ENCODE peak calls at places on chromosomes 5 and 9, in eight cellular contexts. J is effector memory CD4-positive, alpha-beta T cell; N is transverse colon; A is ascending aorta; H is body of pancreas; L is uterus; P is CD8-positive, alpha-beta T cell; O is PC-3. E is an unnamed sample.
A peak's percentile ranks its signal among the peaks of the same experiment; 100 is the strongest.

GRCh38 chr5:96067251-96067650 is 105.6 kb upstream of the ELL2 start:
- DNase-seq in O (peak; percentile 27), H (no peak), J (no peak), N (no peak), P (no peak), A (no peak), L (no peak), E (no peak)

GRCh38 chr5:92518318-92518913 is 1062.6 kb downstream of the NR2F1-AS1 start:
- DNase-seq in J (no peak), O (peak; percentile 58), A (no peak), N (no peak), H (peak; percentile 14), P (no peak), L (no peak), E (no peak)

GRCh38 chr5:66653380-66653779 is 57.2 kb downstream of the MAST4 start:
- DNase-seq in N (no peak), H (no peak), O (peak; percentile 3), P (no peak), J (no peak), L (no peak), A (no peak), E (no peak)

GRCh38 chr9:93896496-93897033 is 58.6 kb downstream of the BARX1 start:
- DNase-seq in H (no peak), A (peak; percentile 49), L (no peak), J (no peak), N (peak; percentile 5), P (peak; percentile 45), O (no peak), E (no peak)

GRCh38 chr5:180832638-180833068 is 28.4 kb downstream of the ZFP62 start:
- DNase-seq in A (no peak), O (no peak), J (no peak), H (no peak), N (peak; percentile 39), L (no peak), P (no peak), E (no peak)

GRCh38 chr9:91445135-91445534 is 21.5 kb upstream of the NFIL3 start:
- DNase-seq in O (no peak), A (no peak), P (no peak), J (no peak), H (no peak), N (no peak), L (no peak), E (no peak)

GRCh38 chr9:96612105-96612965 is 7.3 kb downstream of the CDC14B start:
- DNase-seq in O (peak; percentile 78), P (no peak), A (peak; percentile 84), L (no peak), J (no peak), N (peak; percentile 52), H (peak; percentile 74), E (peak; percentile 33)

GRCh38 chr9:37508834-37509206 is 23.1 kb downstream of the POLR1E start:
- DNase-seq in H (no peak), N (no peak), J (no peak), P (no peak), L (no peak), A (no peak), O (no peak), E (no peak)

GRCh38 chr9:123928471-123929176 is 1.3 kb downstream of the DENND1A start:
- DNase-seq in J (no peak), L (no peak), N (no peak), H (no peak), A (no peak), O (peak; percentile 24), P (no peak), E (no peak)

GRCh38 chr5:177475563-177476427 is 2.4 kb upstream of the DBN1 start:
- DNase-seq in L (no peak), A (no peak), J (no peak), N (no peak), H (no peak), P (no peak), O (no peak), E (no peak)

GRCh38 chr5:176157656-176158055 is 80.6 kb upstream of the SIMC1 start:
- DNase-seq in L (no peak), N (no peak), H (no peak), A (no peak), P (no peak), J (no peak), O (peak; percentile 78), E (no peak)

GRCh38 chr9:93576296-93577044 is at the start of gene PHF2:
- DNase-seq in P (no peak), H (no peak), O (no peak), N (no peak), L (no peak), A (no peak), J (no peak), E (no peak)

GRCh38 chr9:77848897-77849296 is 182.7 kb downstream of the GNAQ start:
- DNase-seq in L (peak; percentile 89), J (no peak), A (peak; percentile 94), O (peak; percentile 24), H (peak; percentile 36), P (no peak), N (peak; percentile 36), E (peak; percentile 70)

GRCh38 chr5:3049261-3049660 is 297.8 kb upstream of the IRX2 start:
- DNase-seq in H (no peak), J (no peak), A (no peak), N (no peak), P (no peak), L (no peak), O (no peak), E (no peak)

GRCh38 chr5:61089351-61089750 is 72.9 kb downstream of the SMIM15 start:
- DNase-seq in P (no peak), A (no peak), J (no peak), N (no peak), L (no peak), H (no peak), O (peak; percentile 2), E (no peak)

GRCh38 chr5:41883940-41884339 is 13.7 kb upstream of the OXCT1 start:
- DNase-seq in P (no peak), A (no peak), H (no peak), O (peak; percentile 93), N (no peak), L (no peak), J (no peak), E (no peak)

GRCh38 chr9:89790542-89791109 is 185.8 kb downstream of the GADD45G start:
- DNase-seq in J (no peak), P (no peak), N (no peak), O (no peak), A (no peak), H (no peak), L (no peak), E (no peak)

GRCh38 chr5:179797741-179798140 is 4.0 kb downstream of the LTC4S start:
- DNase-seq in J (no peak), P (no peak), N (no peak), O (no peak), L (no peak), H (no peak), A (no peak), E (no peak)

GRCh38 chr5:55173696-55174101 is 722 bp upstream of the CDC20B start:
- DNase-seq in J (no peak), N (no peak), P (no peak), O (no peak), A (no peak), L (no peak), H (no peak), E (no peak)
- H3K27me3 ChIP-seq in J (peaks cover 41% of the 10 kb centered on the region), N (peaks cover 85% of the 10 kb centered on the region), P (peaks cover 30% of the 10 kb centered on the region), O (no peaks in the 10 kb centered on the region), A (peaks cover 6% of the 10 kb centered on the region), L (peaks cover 31% of the 10 kb centered on the region), H (no peaks in the 10 kb centered on the region), E (no peaks in the 10 kb centered on the region)

DNA sequence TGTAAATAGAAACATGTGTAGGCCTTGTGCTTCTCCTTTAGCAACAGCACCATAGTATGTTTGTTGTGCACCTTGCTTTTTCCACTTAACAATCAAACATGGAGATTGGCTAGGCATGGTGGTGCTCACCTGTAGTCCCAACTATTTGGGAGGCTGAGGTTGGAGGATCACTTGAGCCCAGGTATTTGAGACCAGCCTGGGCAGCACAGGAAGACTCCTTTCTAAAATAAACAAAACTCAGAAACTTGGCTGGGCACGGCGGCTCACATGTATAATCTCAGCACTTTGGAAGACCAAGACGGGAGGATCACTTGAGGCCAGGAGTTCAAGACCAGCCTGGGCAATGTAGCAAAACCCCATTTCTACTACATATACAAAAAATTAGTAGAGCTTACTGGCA is 948 bp upstream of the FAXDC2 start:
- DNase-seq in O (no peak), J (no peak), N (no peak), L (no peak), H (no peak), A (peak; percentile 40), P (no peak), E (no peak)
- H3K27ac ChIP-seq in O (no peak overlapping the region), J (no peak overlapping the region), N (peak overlapping the region; percentile 80), L (peak overlapping the region; percentile 86), H (peak overlapping the region; percentile 71), A (peak overlapping the region; percentile 77), P (no peak overlapping the region), E (peak overlapping the region; percentile 39)

GRCh38 chr9:38649731-38650363 is 29.5 kb upstream of the ANKRD18A start:
- DNase-seq in L (no peak), A (no peak), J (no peak), N (no peak), H (no peak), P (no peak), O (no peak), E (no peak)
- H3K4me3 ChIP-seq in L (no peak overlapping the region), A (no peak overlapping the region), J (no peak overlapping the region), N (no peak overlapping the region), H (no peak overlapping the region), P (no peak overlapping the region), O (no peak overlapping the region), E (no peak overlapping the region)

GRCh38 chr5:158236511-158237335 is 377.8 kb upstream of the CLINT1 start:
- DNase-seq in N (no peak), L (no peak), O (no peak), P (no peak), H (no peak), A (no peak), J (no peak), E (no peak)

GRCh38 chr5:158233735-158234322 is 374.9 kb upstream of the CLINT1 start:
- DNase-seq in N (no peak), J (no peak), P (no peak), A (no peak), L (no peak), H (no peak), O (no peak), E (no peak)

GRCh38 chr5:158235159-158235547 is 376.2 kb upstream of the CLINT1 start:
- DNase-seq in P (no peak), N (no peak), A (no peak), O (no peak), J (no peak), L (no peak), H (no peak), E (no peak)

DNA sequence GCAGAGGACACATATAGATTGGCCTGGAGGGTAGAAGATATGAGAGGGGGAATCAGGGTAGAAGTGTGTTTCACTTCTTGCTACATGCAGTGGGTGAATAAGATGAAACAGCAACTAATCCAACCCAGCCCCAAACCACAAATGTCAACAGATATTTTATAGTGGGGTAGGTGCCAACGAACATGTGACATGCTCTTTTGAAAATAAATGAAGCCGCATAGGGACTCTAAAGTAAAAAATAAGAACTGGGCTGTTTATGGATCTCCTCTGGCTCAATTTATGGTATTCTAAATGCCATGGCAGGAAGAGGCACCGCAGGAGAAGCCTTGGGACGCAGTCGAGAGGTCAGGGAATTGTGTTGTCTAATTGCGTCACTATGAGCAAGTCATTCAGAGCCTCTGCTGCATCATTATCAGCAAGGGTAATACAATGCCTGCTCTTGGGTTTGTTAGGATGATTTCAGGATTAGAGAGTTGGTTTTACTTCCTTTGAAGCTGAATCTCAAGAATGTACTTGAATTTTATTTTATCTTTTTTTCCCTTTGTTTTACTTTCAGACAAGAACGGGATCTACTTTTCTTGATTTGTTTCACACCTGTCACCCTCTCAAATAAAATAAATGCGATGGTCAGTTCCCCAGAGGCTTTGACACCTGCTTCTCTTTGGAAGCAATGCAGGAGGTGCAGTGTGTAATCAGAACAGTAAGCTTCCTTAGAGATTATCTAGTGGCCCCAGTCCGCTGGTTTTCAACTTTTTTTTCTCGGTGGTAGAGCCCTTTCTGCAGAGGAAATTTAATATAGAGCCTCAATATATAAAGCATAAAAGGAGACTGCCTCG is 375.6 kb upstream of the CLINT1 start:
- DNase-seq in J (no peak), L (no peak), O (no peak), P (no peak), N (no peak), H (no peak), A (no peak), E (no peak)
- H3K27me3 ChIP-seq in J (no peaks in the 10 kb centered on the region), L (no peaks in the 10 kb centered on the region), O (peaks cover 12% of the 10 kb centered on the region), P (no peaks in the 10 kb centered on the region), N (no peaks in the 10 kb centered on the region), H (no peaks in the 10 kb centered on the region), A (no peaks in the 10 kb centered on the region), E (no peaks in the 10 kb centered on the region)

E was measured in lung.